ENCODE peak calls at places on chromosomes 13 and 19, in five cellular contexts. R is colonic mucosa; Y is WTC11; C is Jurkat, Clone E6-1; S is head of caudate nucleus. X is an unnamed sample.

GRCh38 chr19:34188388-34188787 is 16.1 kb downstream of the LSM14A start:
- DNase-seq in R (no peak), Y (no peak), S (no peak), C (no peak), X (no peak)

GRCh38 chr19:55454787-55455243 is 6.6 kb downstream of the ISOC2 start:
- DNase-seq in S (peak), R (no peak), Y (peak), C (peak), X (no peak)

GRCh38 chr19:45952691-45953505 is 20.8 kb downstream of the NOVA2 start:
- DNase-seq in C (peak), S (peak), R (peak), Y (peak), X (no peak)

GRCh38 chr13:40352807-40353562 is 313.5 kb downstream of the FOXO1 start:
- DNase-seq in S (no peak), Y (no peak), R (no peak), C (no peak), X (no peak)

GRCh38 chr19:40284501-40285352 is at the start of gene AKT2:
- DNase-seq in C (peak), Y (peak), R (no peak), S (peak), X (no peak)

GRCh38 chr19:19115954-19116353 is 22.3 kb downstream of the TMEM161A start:
- DNase-seq in S (peak), Y (peak), R (peak), C (peak), X (no peak)

GRCh38 chr13:108690726-108691125 is 61.3 kb downstream of the MYO16 start:
- DNase-seq in R (no peak), Y (no peak), S (no peak), C (no peak), X (no peak)

GRCh38 chr19:15166700-15167099 is 34.1 kb downstream of the NOTCH3 start:
- DNase-seq in R (no peak), C (no peak), Y (no peak), S (no peak), X (no peak)